ENCODE peak calls at places on chromosomes 2 and 18, in six cellular contexts. R is GM23338, Z is H1, J is SK-N-SH, V is HCT116, T is fibroblast of lung. H is an unnamed sample.

GRCh38 chr2:156331572-156332451 is 709 bp downstream of the NR4A2 start:
- DNase-seq in J (peak), R (peak), Z (no peak), T (peak), V (no peak), H (peak)

GRCh38 chr2:239070466-239070865 is 222.6 kb downstream of the TWIST2 start:
- DNase-seq in V (no peak), Z (no peak), R (no peak), J (no peak), T (no peak), H (no peak)

GRCh38 chr2:200430017-200430416 is 79.9 kb downstream of the KCTD18 start:
- DNase-seq in V (no peak), Z (no peak), R (no peak), J (peak), T (no peak), H (no peak)

GRCh38 chr2:6196461-6196860 is 504.3 kb downstream of the SOX11 start:
- DNase-seq in R (no peak), J (no peak), T (peak), Z (no peak), V (no peak), H (no peak)

GRCh38 chr2:58032751-58033055 is 13.9 kb upstream of the VRK2 start:
- DNase-seq in Z (no peak), T (no peak), R (no peak), V (no peak), J (no peak), H (no peak)

GRCh38 chr2:11103984-11104793 is 51.1 kb upstream of the SLC66A3 start:
- DNase-seq in Z (no peak), R (no peak), J (no peak), T (no peak), V (no peak), H (no peak)

GRCh38 chr18:75981102-75981501 is 513.9 kb downstream of the ZNF516 start:
- DNase-seq in V (no peak), R (no peak), Z (no peak), J (no peak), T (no peak), H (no peak)

GRCh38 chr2:73033766-73034381 is 37.6 kb downstream of the SFXN5 start:
- DNase-seq in T (no peak), R (no peak), V (no peak), J (no peak), Z (no peak), H (no peak)

GRCh38 chr18:58158008-58158407 is 114.0 kb downstream of the NEDD4L start:
- DNase-seq in V (no peak), T (no peak), Z (no peak), R (no peak), J (no peak), H (no peak)

GRCh38 chr2:129910446-129911362 is 68.8 kb upstream of the RAB6C start:
- DNase-seq in R (no peak), Z (peak), J (no peak), T (no peak), V (no peak), H (no peak)

GRCh38 chr18:61998957-61999356 is 106.2 kb upstream of the RNF152 start:
- DNase-seq in T (peak), J (peak), R (no peak), V (no peak), Z (no peak), H (no peak)

GRCh38 chr2:21256006-21256405 is 132.2 kb downstream of the TDRD15 start:
- DNase-seq in R (no peak), V (no peak), T (no peak), Z (no peak), J (no peak), H (no peak)

GRCh38 chr18:2898131-2898640 is 51.4 kb downstream of the EMILIN2 start:
- DNase-seq in R (no peak), T (no peak), J (peak), Z (no peak), V (no peak), H (no peak)

GRCh38 chr2:217954971-217955740 is 47.6 kb downstream of the TNS1 start:
- DNase-seq in R (no peak), J (no peak), Z (no peak), T (no peak), V (no peak), H (no peak)

GRCh38 chr2:30332791-30333453 is 101.6 kb downstream of the LBH start:
- DNase-seq in V (no peak), R (no peak), T (no peak), Z (no peak), J (no peak), H (no peak)

GRCh38 chr2:4976407-4976806 is 715.8 kb upstream of the SOX11 start:
- DNase-seq in J (no peak), T (no peak), Z (no peak), R (peak), V (no peak), H (no peak)

GRCh38 chr18:61965306-61965705 is 72.5 kb upstream of the RNF152 start:
- DNase-seq in V (no peak), R (no peak), J (no peak), Z (no peak), T (no peak), H (no peak)

GRCh38 chr18:47050468-47050867 is 15.0 kb upstream of the ELOA2 start:
- DNase-seq in T (peak), Z (no peak), V (peak), J (peak), R (peak), H (peak)

GRCh38 chr2:3043726-3044125 is 333.9 kb downstream of the EIPR1 start:
- DNase-seq in V (no peak), J (no peak), T (no peak), R (no peak), Z (no peak), H (no peak)

GRCh38 chr2:3044587-3045317 is 332.9 kb downstream of the EIPR1 start:
- DNase-seq in V (no peak), T (no peak), J (no peak), Z (no peak), R (no peak), H (no peak)

GRCh38 chr2:3042601-3043585 is 334.7 kb downstream of the EIPR1 start:
- DNase-seq in J (peak), Z (no peak), R (no peak), T (no peak), V (no peak), H (no peak)

GRCh38 chr2:3046170-3046865 is 331.3 kb downstream of the EIPR1 start:
- DNase-seq in Z (no peak), V (no peak), T (no peak), R (no peak), J (no peak), H (no peak)

GRCh38 chr2:3045318-3045921 is 332.2 kb downstream of the EIPR1 start:
- DNase-seq in V (no peak), J (no peak), T (no peak), R (no peak), Z (no peak), H (no peak)
- H3K4me2 ChIP-seq in V (no peak), J (no peak), T (no peak), R (no peak), Z (no peak), H (no peak)

GRCh38 chr2:237952851-237953250 is 14.0 kb upstream of the UBE2F start:
- DNase-seq in R (no peak), V (no peak), Z (no peak), T (no peak), J (no peak), H (no peak)

GRCh38 chr2:237955640-237956401 is 11.0 kb upstream of the UBE2F start:
- DNase-seq in Z (peak), J (peak), R (peak), T (no peak), V (no peak), H (no peak)

GRCh38 chr2:237961637-237962036 is 5.2 kb upstream of the UBE2F start:
- DNase-seq in R (no peak), J (no peak), V (no peak), T (no peak), Z (no peak), H (no peak)

GRCh38 chr2:237951878-237952277 is 14.9 kb upstream of the UBE2F start:
- DNase-seq in Z (no peak), R (no peak), J (no peak), T (no peak), V (no peak), H (no peak)

DNA sequence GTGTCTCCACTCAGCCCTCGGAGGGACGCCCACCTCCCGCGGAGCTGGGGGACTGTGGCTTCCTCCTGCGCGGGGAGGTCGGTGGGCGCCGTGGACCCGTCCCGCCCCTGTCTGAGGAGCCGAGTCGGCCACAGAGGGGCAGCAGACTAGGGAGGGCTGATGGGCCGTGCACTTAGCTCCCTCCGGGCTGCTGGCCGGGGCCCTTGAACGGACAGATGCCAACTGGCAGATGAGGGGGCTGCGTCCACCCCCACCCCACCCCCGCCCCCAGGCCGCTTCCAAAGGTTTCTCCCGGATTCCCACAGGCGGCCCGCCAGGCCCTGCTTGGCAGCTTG is 10.4 kb upstream of the UBE2F start:
- DNase-seq in J (peak), R (peak), T (no peak), V (no peak), Z (no peak), H (no peak)
- TF ChIP-seq CTCF in J (no peak), R (no peak), T (no peak), V (no peak), Z (peak), H (no peak)

GRCh38 chr2:40095003-40095402 is 315.9 kb upstream of the THUMPD2 start:
- DNase-seq in V (no peak), J (no peak), R (no peak), Z (no peak), T (peak), H (no peak)
- H2AFZ ChIP-seq in V (no peak), J (peak), R (no peak), Z (no peak), T (no peak), H (no peak)

DNA sequence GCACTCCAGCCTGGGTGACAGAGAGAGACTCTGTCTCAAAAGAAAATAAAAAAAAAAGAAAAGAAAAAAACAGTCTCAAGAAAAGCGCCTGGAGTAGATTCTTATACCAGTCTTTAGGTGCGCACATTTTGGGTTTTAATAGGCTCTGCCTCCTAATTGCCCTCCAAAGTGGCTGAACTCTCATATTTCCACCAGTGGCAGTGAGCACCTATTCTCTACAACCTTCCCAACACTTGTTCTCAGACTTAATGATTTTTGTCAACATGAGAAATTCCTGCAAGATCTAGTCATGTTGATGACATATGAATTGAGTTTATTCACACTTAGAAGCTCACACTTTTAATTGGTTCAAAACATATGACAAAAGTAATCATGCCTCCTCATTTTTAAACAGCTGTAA is 39.0 kb downstream of the PLB1 start:
- DNase-seq in R (no peak), T (no peak), J (no peak), Z (no peak), V (no peak), H (no peak)
- H3K4me2 ChIP-seq in R (no peak), T (no peak), J (no peak), Z (no peak), V (no peak), H (no peak)

DNA sequence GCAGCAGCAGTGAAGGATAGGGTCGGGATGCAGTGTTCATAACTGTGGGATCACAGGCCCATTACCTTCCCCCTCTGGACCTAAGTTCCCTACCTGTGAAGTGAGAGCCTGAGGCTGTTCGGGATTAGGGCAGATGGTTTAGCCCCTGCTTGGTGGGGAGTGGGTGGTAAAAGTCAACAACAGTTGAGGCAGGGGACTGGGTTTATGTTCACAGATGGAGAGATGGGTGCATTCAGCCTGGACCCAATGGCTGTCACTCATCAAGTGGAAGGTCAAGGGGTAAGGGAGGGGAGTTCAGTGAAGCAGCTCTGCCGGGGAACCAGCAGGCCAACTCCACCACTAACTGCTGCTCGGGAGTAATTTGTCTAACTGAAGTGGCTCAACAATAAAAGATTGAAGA is 180.4 kb downstream of the FAM210A start:
- DNase-seq in R (no peak), Z (no peak), T (no peak), V (no peak), J (no peak), H (no peak)
- TF ChIP-seq CTCF in R (no peak), Z (no peak), T (no peak), V (no peak), J (no peak), H (no peak)

GRCh38 chr2:33709986-33710385 is 110.9 kb upstream of the FAM98A start:
- DNase-seq in Z (no peak), R (no peak), J (no peak), V (no peak), T (no peak), H (no peak)
- H2AFZ ChIP-seq in Z (peak), R (no peak), J (no peak), V (no peak), T (no peak), H (no peak)

GRCh38 chr18:26458526-26459232 is 89.7 kb downstream of the KCTD1 start:
- DNase-seq in V (no peak), T (peak), Z (no peak), J (no peak), R (no peak), H (no peak)
- H3K4me2 ChIP-seq in V (no peak), T (no peak), Z (no peak), J (peak), R (no peak), H (no peak)

GRCh38 chr2:10008809-10009176 is 34.6 kb upstream of the KLF11 start:
- DNase-seq in J (no peak), R (no peak), T (no peak), V (no peak), Z (no peak), H (no peak)

GRCh38 chr2:10006248-10007147 is 36.9 kb upstream of the KLF11 start:
- DNase-seq in T (no peak), R (no peak), Z (no peak), V (peak), J (peak), H (no peak)

GRCh38 chr2:10007440-10007839 is 35.9 kb upstream of the KLF11 start:
- DNase-seq in R (no peak), Z (no peak), V (no peak), T (no peak), J (no peak), H (no peak)

GRCh38 chr2:10009271-10009810 is 34.0 kb upstream of the KLF11 start:
- DNase-seq in R (no peak), J (peak), Z (no peak), V (no peak), T (no peak), H (no peak)

GRCh38 chr2:10007921-10008808 is 35.2 kb upstream of the KLF11 start:
- DNase-seq in Z (no peak), J (no peak), V (no peak), R (no peak), T (no peak), H (no peak)
- TF ChIP-seq CTCF in Z (no peak), J (no peak), V (no peak), R (no peak), T (no peak), H (no peak)

H was measured in DND-41.